ENCODE peak calls at places on chromosome 6, in eight cellular contexts. B is GF-D8; W is activated CD8-positive, alpha-beta T cell treated with anti-CD3 and anti-CD28 coated beads for 36 hours; R is heart left ventricle; X is Right ventricle myocardium superior; F is stimulated activated CD4-positive, alpha-beta T cell treated with anti-CD3 and anti-CD28 coated beads, Interleukin-2, amount 100 ng/mL, for 48 hours; H is activated gamma-delta T cell treated with Interleukin-2 at 50 U/mL for 16 hours; G is T1000. Y is an unnamed sample.
A peak's percentile ranks its signal among the peaks of the same experiment; 100 is the strongest.

GRCh38 chr6:12208190-12208589 is 82.0 kb upstream of the EDN1 start:
- DNase-seq in B (peak; percentile 73), W (no peak), R (peak; percentile 31), X (peak; percentile 45), F (peak; percentile 7), H (no peak), G (no peak), Y (no peak)

GRCh38 chr6:155142902-155143609 is 120.8 kb upstream of the CLDN20 start:
- DNase-seq in B (no peak), W (no peak), R (no peak), X (no peak), F (no peak), H (no peak), G (no peak), Y (no peak)

GRCh38 chr6:7232351-7232750 is 80.6 kb downstream of the SSR1 start:
- DNase-seq in B (no peak), W (no peak), R (no peak), X (no peak), F (no peak), H (no peak), G (no peak), Y (no peak)

GRCh38 chr6:88238065-88238464 is 71.9 kb upstream of the CNR1 start:
- DNase-seq in B (no peak), W (peak; percentile 4), R (no peak), X (no peak), F (no peak), H (no peak), G (no peak), Y (peak; percentile 53)

GRCh38 chr6:54860739-54861138 is 14.2 kb downstream of the FAM83B start:
- DNase-seq in B (no peak), W (no peak), R (no peak), X (no peak), F (no peak), H (no peak), G (peak; percentile 30), Y (no peak)

GRCh38 chr6:146851837-146852236 is 253.1 kb downstream of the ADGB start:
- DNase-seq in B (no peak), W (peak; percentile 68), R (no peak), X (no peak), F (peak; percentile 24), H (no peak), G (peak; percentile 28), Y (no peak)

GRCh38 chr6:89555751-89556150 is 82.8 kb downstream of the LYRM2 start:
- DNase-seq in B (no peak), W (no peak), R (no peak), X (no peak), F (no peak), H (no peak), G (no peak), Y (no peak)

GRCh38 chr6:168157272-168158007 is 78.4 kb upstream of the FRMD1 start:
- DNase-seq in B (no peak), W (no peak), R (no peak), X (no peak), F (no peak), H (no peak), G (peak; percentile 39), Y (no peak)

GRCh38 chr6:100479180-100480035 is 14.7 kb upstream of the SIM1 start:
- DNase-seq in B (no peak), W (no peak), R (no peak), X (no peak), F (no peak), H (no peak), G (no peak), Y (no peak)

GRCh38 chr6:47621838-47622449 is 76.4 kb upstream of the ADGRF4 start:
- DNase-seq in B (no peak), W (no peak), R (no peak), X (no peak), F (no peak), H (no peak), G (no peak), Y (no peak)

GRCh38 chr6:90156861-90157260 is 139.8 kb downstream of the BACH2 start:
- DNase-seq in B (no peak), W (peak; percentile 71), R (no peak), X (no peak), F (no peak), H (peak; percentile 44), G (no peak), Y (no peak)

GRCh38 chr6:109824105-109824504 is 133.0 kb downstream of the FIG4 start:
- DNase-seq in B (no peak), W (no peak), R (no peak), X (no peak), F (no peak), H (no peak), G (no peak), Y (no peak)

GRCh38 chr6:73983367-73983766 is 287.4 kb downstream of the CD109 start:
- DNase-seq in B (no peak), W (no peak), R (no peak), X (no peak), F (no peak), H (no peak), G (no peak), Y (no peak)

GRCh38 chr6:44854712-44855111 is 467.2 kb downstream of the CDC5L start:
- DNase-seq in B (no peak), W (no peak), R (no peak), X (no peak), F (no peak), H (no peak), G (no peak), Y (no peak)

GRCh38 chr6:108896111-108896661 is 48.0 kb downstream of the ARMC2 start:
- DNase-seq in B (peak; percentile 53), W (no peak), R (no peak), X (no peak), F (no peak), H (no peak), G (no peak), Y (no peak)

GRCh38 chr6:166387642-166388325 is 5.0 kb upstream of the MPC1 start:
- DNase-seq in B (no peak), W (no peak), R (no peak), X (no peak), F (no peak), H (no peak), G (no peak), Y (no peak)

GRCh38 chr6:88492241-88492640 is 326.1 kb upstream of the CNR1 start:
- DNase-seq in B (no peak), W (no peak), R (no peak), X (no peak), F (no peak), H (no peak), G (no peak), Y (no peak)

GRCh38 chr6:170597278-170597677 is 12.8 kb upstream of the PDCD2 start:
- DNase-seq in B (no peak), W (no peak), R (no peak), X (no peak), F (no peak), H (no peak), G (no peak), Y (no peak)

GRCh38 chr6:49463612-49463967 is 420 bp downstream of the CENPQ start:
- DNase-seq in B (no peak), W (no peak), R (no peak), X (no peak), F (no peak), H (no peak), G (no peak), Y (no peak)

GRCh38 chr6:157203312-157203744 is 120.0 kb downstream of the TMEM242 start:
- DNase-seq in B (no peak), W (no peak), R (no peak), X (no peak), F (no peak), H (no peak), G (no peak), Y (no peak)

GRCh38 chr6:6131492-6132109 is 124.9 kb upstream of the NRN1 start:
- DNase-seq in B (no peak), W (peak; percentile 9), R (no peak), X (no peak), F (no peak), H (no peak), G (no peak), Y (peak; percentile 18)

GRCh38 chr6:117072134-117072533 is 193.2 kb upstream of the VGLL2 start:
- DNase-seq in B (no peak), W (no peak), R (peak; percentile 51), X (peak; percentile 65), F (no peak), H (no peak), G (no peak), Y (no peak)

GRCh38 chr6:134539865-134540323 is 222.0 kb upstream of the SGK1 start:
- DNase-seq in B (no peak), W (no peak), R (peak; percentile 67), X (no peak), F (no peak), H (no peak), G (no peak), Y (no peak)

GRCh38 chr6:52491203-52492069 is 71.3 kb downstream of the EFHC1 start:
- DNase-seq in B (no peak), W (no peak), R (no peak), X (no peak), F (no peak), H (no peak), G (no peak), Y (peak; percentile 29)

GRCh38 chr6:51265426-51265825 is 446.8 kb downstream of the TFAP2B start:
- DNase-seq in B (no peak), W (no peak), R (no peak), X (peak; percentile 42), F (no peak), H (no peak), G (no peak), Y (no peak)

GRCh38 chr6:29826271-29826670 is 1.4 kb upstream of the HLA-G start:
- DNase-seq in B (no peak), W (no peak), R (no peak), X (no peak), F (no peak), H (no peak), G (no peak), Y (no peak)

GRCh38 chr6:133170602-133171001 is 70.6 kb upstream of the EYA4 start:
- DNase-seq in B (no peak), W (no peak), R (no peak), X (no peak), F (no peak), H (no peak), G (no peak), Y (no peak)

GRCh38 chr6:5095236-5095635 is 10.1 kb downstream of the PPP1R3G start:
- DNase-seq in B (no peak), W (no peak), R (no peak), X (no peak), F (no peak), H (no peak), G (no peak), Y (no peak)

GRCh38 chr6:31558631-31559500 is 11.5 kb downstream of the NFKBIL1 start:
- DNase-seq in B (peak; percentile 95), W (peak; percentile 85), R (no peak), X (peak; percentile 51), F (peak; percentile 57), H (peak; percentile 67), G (no peak), Y (no peak)

GRCh38 chr6:144547409-144547808 is 262.3 kb downstream of the UTRN start:
- DNase-seq in B (no peak), W (no peak), R (no peak), X (no peak), F (no peak), H (no peak), G (no peak), Y (no peak)

GRCh38 chr6:92779758-92780157 is 639.6 kb downstream of the EPHA7 start:
- DNase-seq in B (no peak), W (no peak), R (peak; percentile 31), X (peak; percentile 39), F (no peak), H (no peak), G (peak; percentile 6), Y (no peak)

Y was measured in memory B cell.